ENCODE peak calls at places on chromosomes 12 and 14, in seven cellular contexts. H is neuronal stem cell, L is astrocyte, R is HCT116, D is DND-41, O is GM23248, I is H9. E is an unnamed sample.
A peak's percentile ranks its signal among the peaks of the same experiment; 100 is the strongest.

GRCh38 chr14:51668870-51669269 is 17.2 kb downstream of the FRMD6 start:
- DNase-seq in L (no peak), H (no peak), I (no peak), D (no peak), O (peak; percentile 32), R (no peak), E (no peak)

GRCh38 chr12:95882080-95882479 is 23.3 kb downstream of the SNRPF start:
- DNase-seq in H (no peak), L (peak; percentile 42), I (no peak), O (peak; percentile 83), R (no peak), D (no peak), E (no peak)

GRCh38 chr14:32710351-32711102 is 228.2 kb upstream of the NPAS3 start:
- DNase-seq in H (no peak), L (peak; percentile 54), R (no peak), D (no peak), I (no peak), O (peak; percentile 67), E (peak; percentile 85)

GRCh38 chr12:64088431-64089349 is 133.4 kb downstream of the KICS2 start:
- DNase-seq in R (peak; percentile 91), D (no peak), I (peak; percentile 71), L (peak; percentile 96), O (peak; percentile 96), H (peak; percentile 23), E (peak; percentile 92)

GRCh38 chr12:17577405-17577804 is 512.6 kb downstream of the RERGL start:
- DNase-seq in H (no peak), I (no peak), O (no peak), L (no peak), R (no peak), D (no peak), E (no peak)

GRCh38 chr14:78701246-78701645 is 531.1 kb downstream of the NRXN3 start:
- DNase-seq in D (no peak), I (no peak), R (no peak), L (peak; percentile 54), H (no peak), O (peak; percentile 66), E (peak; percentile 66)

GRCh38 chr12:66405395-66405794 is 103.1 kb downstream of the HELB start:
- DNase-seq in H (no peak), R (no peak), L (peak; percentile 52), D (no peak), I (no peak), O (peak; percentile 60), E (peak; percentile 14)

GRCh38 chr12:104454997-104455396 is 1.8 kb upstream of the CHST11 start:
- DNase-seq in L (peak; percentile 77), D (no peak), O (peak; percentile 83), R (peak; percentile 57), H (no peak), I (no peak), E (peak; percentile 30)

GRCh38 chr12:8678661-8679111 is 16.1 kb upstream of the MFAP5 start:
- DNase-seq in R (no peak), H (no peak), L (peak; percentile 93), I (no peak), D (no peak), O (peak; percentile 39), E (peak; percentile 94)

GRCh38 chr12:114006482-114007425 is 40.6 kb upstream of the RBM19 start:
- DNase-seq in I (no peak), O (no peak), R (no peak), H (no peak), L (no peak), D (no peak), E (no peak)

GRCh38 chr14:33515899-33516298 is 435.0 kb downstream of the EGLN3 start:
- DNase-seq in O (no peak), L (no peak), I (no peak), D (no peak), H (no peak), R (no peak), E (no peak)

GRCh38 chr12:51836833-51837184 is 11.7 kb downstream of the FIGNL2 start:
- DNase-seq in R (no peak), I (no peak), L (no peak), H (no peak), D (no peak), O (no peak), E (no peak)

GRCh38 chr14:105059035-105059916 is 6.0 kb downstream of the GPR132 start:
- DNase-seq in O (no peak), R (no peak), L (no peak), H (no peak), D (no peak), I (peak; percentile 60), E (no peak)

GRCh38 chr14:99733551-99734405 is 49.7 kb downstream of the CYP46A1 start:
- DNase-seq in R (no peak), O (no peak), D (no peak), H (no peak), I (peak; percentile 24), L (no peak), E (no peak)

GRCh38 chr14:64673329-64673728 is 30.9 kb upstream of the PLEKHG3 start:
- DNase-seq in H (no peak), D (no peak), O (no peak), I (no peak), L (no peak), R (no peak), E (no peak)

GRCh38 chr12:87671757-87672156 is 357.4 kb downstream of the C12orf50 start:
- DNase-seq in R (no peak), H (no peak), I (no peak), D (no peak), L (peak; percentile 88), O (no peak), E (no peak)

GRCh38 chr12:29782285-29782820 is 1.4 kb downstream of the TMTC1 start:
- DNase-seq in H (no peak), D (no peak), L (peak; percentile 77), O (peak; percentile 89), I (no peak), R (no peak), E (peak; percentile 89)

GRCh38 chr14:75221797-75222196 is 45.4 kb upstream of the TMED10 start:
- DNase-seq in L (no peak), D (no peak), O (peak; percentile 13), H (no peak), I (no peak), R (no peak), E (no peak)

GRCh38 chr12:56078931-56079728 is 835 bp upstream of the ERBB3 start:
- DNase-seq in O (peak; percentile 93), R (peak; percentile 83), L (peak; percentile 58), I (peak; percentile 97), H (peak; percentile 71), D (peak; percentile 55), E (peak; percentile 84)

GRCh38 chr12:32502693-32503510 is 103.5 kb downstream of the FGD4 start:
- DNase-seq in I (no peak), O (peak; percentile 80), L (peak; percentile 18), H (no peak), R (no peak), D (no peak), E (peak; percentile 95)

GRCh38 chr14:103118019-103118662 is 5.1 kb upstream of the TNFAIP2 start:
- DNase-seq in R (no peak), L (no peak), O (peak; percentile 28), D (no peak), H (no peak), I (no peak), E (no peak)
- H2AFZ ChIP-seq in R (no peak overlapping the region), L (peak overlapping the region; percentile 41), O (no peak overlapping the region), D (no peak overlapping the region), H (peak overlapping the region; percentile 45), I (no peak overlapping the region), E (peak overlapping the region; percentile 29)

GRCh38 chr12:54132979-54133378 is 55.8 kb downstream of the SMUG1 start:
- DNase-seq in I (no peak), H (no peak), D (no peak), L (no peak), O (no peak), R (no peak), E (no peak)

GRCh38 chr12:54134395-54134794 is 54.4 kb downstream of the SMUG1 start:
- DNase-seq in D (no peak), I (no peak), R (no peak), L (no peak), O (no peak), H (no peak), E (no peak)

GRCh38 chr12:54129028-54129903 is 59.5 kb downstream of the SMUG1 start:
- DNase-seq in H (no peak), I (no peak), D (no peak), L (no peak), R (no peak), O (no peak), E (no peak)

GRCh38 chr12:54133663-54134375 is 55.0 kb downstream of the SMUG1 start:
- DNase-seq in R (no peak), L (no peak), O (no peak), I (no peak), D (no peak), H (no peak), E (no peak)

DNA sequence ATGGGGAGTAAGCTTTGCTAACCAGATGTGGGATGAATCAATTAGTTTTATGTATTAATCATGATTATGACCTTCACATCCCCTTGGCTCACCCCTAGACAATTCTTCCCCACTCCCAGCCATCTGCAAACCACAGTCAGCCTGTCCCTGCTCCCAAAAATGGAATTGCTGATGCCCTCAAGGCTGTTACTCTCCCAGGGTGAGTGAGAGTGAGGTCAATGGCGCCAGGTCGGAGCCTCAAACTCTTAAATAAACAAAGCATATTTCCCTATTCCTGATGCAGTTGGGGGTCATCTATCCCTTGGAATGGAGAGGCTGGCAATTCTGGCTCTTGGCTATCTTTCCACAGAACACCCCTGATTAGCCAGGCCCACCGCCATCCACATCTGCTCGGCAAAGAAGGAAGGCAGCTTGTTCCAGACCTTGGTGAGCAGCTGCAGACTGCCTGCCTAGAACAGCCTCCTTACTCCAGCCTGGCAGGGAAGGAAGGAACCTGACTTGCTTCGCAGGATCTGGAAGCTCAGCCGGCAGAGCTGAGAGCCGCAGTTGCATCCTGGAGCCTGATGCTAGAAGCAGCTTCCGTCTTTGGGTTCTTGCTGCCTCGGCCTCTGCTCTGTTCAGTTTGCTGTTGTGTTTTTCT is 57.0 kb downstream of the SMUG1 start:
- DNase-seq in D (no peak), I (no peak), H (no peak), O (peak; percentile 40), R (no peak), L (no peak), E (no peak)
- H3K27me3 ChIP-seq in D (peaks cover 27% of the 10 kb centered on the region), I (peaks cover 60% of the 10 kb centered on the region), H (peaks cover 99% of the 10 kb centered on the region), O (no peaks in the 10 kb centered on the region), R (no peaks in the 10 kb centered on the region), L (peaks cover 56% of the 10 kb centered on the region), E (peaks cover 2% of the 10 kb centered on the region)

DNA sequence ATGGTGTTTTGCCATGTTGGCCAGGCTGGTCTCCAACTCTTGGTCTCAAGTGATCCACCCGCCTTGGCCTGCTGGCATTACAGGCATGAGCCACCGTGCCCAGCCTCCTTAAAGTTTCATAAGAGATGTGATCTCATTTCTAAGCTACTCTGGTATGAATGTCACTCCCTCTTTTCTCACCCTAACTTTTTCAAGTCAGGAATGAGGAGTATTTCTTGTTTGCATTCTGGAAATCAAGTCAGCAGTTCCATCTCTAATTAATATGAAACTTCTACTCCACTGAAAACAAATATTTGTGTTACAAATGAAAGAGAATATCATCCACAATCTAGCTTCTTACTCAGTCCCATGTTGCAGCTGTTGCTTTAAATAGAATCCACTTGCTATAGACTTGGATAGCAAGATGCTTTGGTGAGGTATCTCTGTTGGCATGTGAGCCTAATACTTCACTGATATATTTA is 61.3 kb downstream of the ARF6 start:
- DNase-seq in O (peak; percentile 83), I (no peak), H (no peak), R (no peak), L (no peak), D (no peak), E (peak; percentile 15)
- H2AFZ ChIP-seq in O (peak overlapping the region; percentile 0), I (no peak overlapping the region), H (no peak overlapping the region), R (no peak overlapping the region), L (no peak overlapping the region), D (no peak overlapping the region), E (no peak overlapping the region)

GRCh38 chr14:36662543-36663403 is 1.1 kb downstream of the PAX9 start:
- DNase-seq in R (no peak), O (peak; percentile 68), H (no peak), I (peak; percentile 59), D (no peak), L (no peak), E (no peak)
- H3K27me3 ChIP-seq in R (no peaks in the 10 kb centered on the region), O (peaks cover 58% of the 10 kb centered on the region), H (peaks cover 100% of the 10 kb centered on the region), I (peaks cover 92% of the 10 kb centered on the region), D (no peaks in the 10 kb centered on the region), L (peaks cover 96% of the 10 kb centered on the region), E (peaks cover 81% of the 10 kb centered on the region)

E was measured in fibroblast of lung.